ENCODE peak calls at places on chromosomes 11 and 22, in nine cellular contexts. U is activated CD4-positive, CD25-positive, alpha-beta regulatory T cell; J is RWPE1; K is NCI-H1105; D is GM20000; W is EL; F is astrocyte of the hippocampus; A is breast epithelium; M is effector memory CD8-positive, alpha-beta T cell. B is an unnamed sample.
A peak's percentile ranks its signal among the peaks of the same experiment; 100 is the strongest.

GRCh38 chr22:29784451-29785361 is 17.5 kb downstream of the UQCR10 start:
- DNase-seq in F (peak; percentile 38), A (no peak), K (no peak), D (no peak), W (no peak), J (no peak), M (no peak), U (no peak), B (no peak)

GRCh38 chr11:3043315-3043871 is 13.8 kb downstream of the CARS1 start:
- DNase-seq in D (no peak), W (no peak), J (no peak), U (no peak), A (peak; percentile 72), K (no peak), F (peak; percentile 76), M (no peak), B (no peak)

GRCh38 chr11:131235328-131236298 is 134.8 kb upstream of the NTM start:
- DNase-seq in J (no peak), D (no peak), K (no peak), W (no peak), U (no peak), M (no peak), A (no peak), F (no peak), B (no peak)

GRCh38 chr11:23765862-23766261 is 731.0 kb upstream of the LUZP2 start:
- DNase-seq in U (no peak), M (no peak), J (no peak), W (peak; percentile 58), K (no peak), A (no peak), F (peak; percentile 39), D (no peak), B (no peak)

GRCh38 chr22:46646531-46647211 is 26.5 kb downstream of the GRAMD4 start:
- DNase-seq in U (no peak), J (no peak), A (no peak), W (no peak), F (no peak), K (no peak), D (no peak), M (no peak), B (no peak)

GRCh38 chr11:1702506-1702905 is 5.5 kb downstream of the KRTAP5-6 start:
- DNase-seq in D (no peak), J (no peak), K (no peak), F (no peak), A (no peak), U (no peak), M (no peak), W (no peak), B (no peak)

GRCh38 chr11:563812-564578 is 3.2 kb downstream of the RASSF7 start:
- DNase-seq in K (no peak), U (no peak), W (no peak), D (no peak), F (no peak), J (no peak), M (no peak), A (peak; percentile 71), B (no peak)

GRCh38 chr11:131943296-131943695 is 572.9 kb downstream of the NTM start:
- DNase-seq in W (no peak), A (no peak), F (no peak), D (no peak), K (peak; percentile 94), J (peak; percentile 6), U (no peak), M (no peak), B (no peak)

GRCh38 chr11:46504817-46505613 is 88.8 kb downstream of the AMBRA1 start:
- DNase-seq in U (no peak), M (no peak), J (no peak), W (peak; percentile 41), K (no peak), F (peak; percentile 62), A (no peak), D (peak; percentile 36), B (no peak)

GRCh38 chr11:61695917-61696316 is 15.7 kb downstream of the DAGLA start:
- DNase-seq in A (peak; percentile 87), K (no peak), U (peak; percentile 78), W (peak; percentile 93), F (peak; percentile 90), M (peak; percentile 91), D (peak; percentile 68), J (peak; percentile 83), B (no peak)